ENCODE peak calls at places on chromosome 18, in five cellular contexts. T, J, M, R and O are unnamed samples.

GRCh38 chr18:40133253-40133652 is 1821.8 kb upstream of the PIK3C3 start:
- DNase-seq in J (no peak), R (no peak), T (no peak), M (no peak), O (no peak)

GRCh38 chr18:22174341-22175148 is 5.2 kb downstream of the GATA6 start:
- DNase-seq in R (no peak), T (no peak), M (no peak), J (no peak), O (no peak)

GRCh38 chr18:26729439-26729838 is 136.1 kb downstream of the AQP4 start:
- DNase-seq in M (no peak), J (no peak), T (no peak), R (no peak), O (no peak)

GRCh38 chr18:2905802-2906521 is 59.2 kb downstream of the EMILIN2 start:
- DNase-seq in M (no peak), J (no peak), R (peak), T (peak), O (no peak)

GRCh38 chr18:34352385-34353163 is 127.9 kb upstream of the NOL4 start:
- DNase-seq in T (no peak), M (no peak), R (no peak), J (no peak), O (no peak)

GRCh38 chr18:44924750-44925534 is 244.3 kb downstream of the SETBP1 start:
- DNase-seq in R (no peak), M (no peak), J (no peak), T (no peak), O (no peak)

GRCh38 chr18:29501952-29502351 is 1325.0 kb upstream of the CDH2 start:
- DNase-seq in M (no peak), R (no peak), J (peak), T (no peak), O (no peak)

GRCh38 chr18:24850532-24850931 is 390.1 kb downstream of the HRH4 start:
- DNase-seq in J (no peak), T (no peak), R (no peak), M (no peak), O (no peak)

GRCh38 chr18:25239636-25240468 is 112.1 kb downstream of the ZNF521 start:
- DNase-seq in R (no peak), J (no peak), M (no peak), T (no peak), O (no peak)

GRCh38 chr18:49013961-49014604 is 63.3 kb upstream of the SMAD7 start:
- DNase-seq in J (no peak), R (peak), T (no peak), M (no peak), O (peak)

GRCh38 chr18:37742436-37742835 is 176.8 kb upstream of the CELF4 start:
- DNase-seq in T (no peak), R (peak), J (no peak), M (no peak), O (no peak)

GRCh38 chr18:12254137-12254819 is at the start of gene CIDEA:
- DNase-seq in J (no peak), R (peak), M (no peak), T (no peak), O (no peak)

GRCh38 chr18:32333781-32334180 is 136.9 kb downstream of the GAREM1 start:
- DNase-seq in R (no peak), T (no peak), J (no peak), M (no peak), O (no peak)
- TF ChIP-seq CTCF in R (no peak), T (no peak), J (no peak), M (no peak), O (no peak)

GRCh38 chr18:75241705-75242104 is 31.1 kb downstream of the TSHZ1 start:
- DNase-seq in R (no peak), T (no peak), J (no peak), M (no peak), O (no peak)

GRCh38 chr18:75244914-75245313 is 34.3 kb downstream of the TSHZ1 start:
- DNase-seq in M (no peak), R (no peak), J (no peak), T (no peak), O (no peak)

GRCh38 chr18:75247041-75247551 is 36.5 kb downstream of the TSHZ1 start:
- DNase-seq in J (peak), M (no peak), R (no peak), T (no peak), O (no peak)

GRCh38 chr18:75247601-75248421 is 37.2 kb downstream of the TSHZ1 start:
- DNase-seq in R (no peak), J (peak), T (no peak), M (no peak), O (no peak)

DNA sequence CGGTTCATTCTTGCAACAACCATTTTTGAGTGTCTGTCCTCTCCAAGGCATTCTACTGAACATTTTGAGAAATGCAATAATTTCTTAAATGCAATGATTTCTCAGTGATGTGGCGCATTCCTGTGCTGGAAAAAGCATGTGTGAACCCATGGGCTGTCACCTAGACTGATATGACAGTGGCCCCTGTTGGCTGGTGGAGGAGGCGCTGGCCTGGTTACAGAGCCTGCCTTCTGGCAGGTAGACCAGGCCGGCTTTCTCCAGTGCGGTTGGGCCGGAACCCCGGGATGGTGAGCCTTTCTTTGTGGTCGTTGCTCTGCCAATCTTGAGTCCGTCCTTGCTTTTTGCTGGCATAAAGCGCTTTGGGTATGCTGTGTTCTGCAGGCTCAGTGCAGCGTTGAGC is 33.7 kb downstream of the TSHZ1 start:
- DNase-seq in R (peak), T (peak), J (no peak), M (no peak), O (no peak)
- TF ChIP-seq CTCF in R (peak), T (peak), J (no peak), M (peak), O (no peak)

GRCh38 chr18:57475408-57475807 is 40.2 kb downstream of the ONECUT2 start:
- DNase-seq in T (no peak), M (no peak), J (no peak), R (no peak), O (no peak)
- TF ChIP-seq CTCF in T (no peak), M (no peak), J (no peak), R (no peak), O (no peak)

GRCh38 chr18:77054606-77055428 is 77.8 kb downstream of the MBP start:
- DNase-seq in M (peak), T (peak), J (no peak), R (peak), O (no peak)
- TF ChIP-seq CTCF in M (peak), T (peak), J (peak), R (peak), O (no peak)

DNA sequence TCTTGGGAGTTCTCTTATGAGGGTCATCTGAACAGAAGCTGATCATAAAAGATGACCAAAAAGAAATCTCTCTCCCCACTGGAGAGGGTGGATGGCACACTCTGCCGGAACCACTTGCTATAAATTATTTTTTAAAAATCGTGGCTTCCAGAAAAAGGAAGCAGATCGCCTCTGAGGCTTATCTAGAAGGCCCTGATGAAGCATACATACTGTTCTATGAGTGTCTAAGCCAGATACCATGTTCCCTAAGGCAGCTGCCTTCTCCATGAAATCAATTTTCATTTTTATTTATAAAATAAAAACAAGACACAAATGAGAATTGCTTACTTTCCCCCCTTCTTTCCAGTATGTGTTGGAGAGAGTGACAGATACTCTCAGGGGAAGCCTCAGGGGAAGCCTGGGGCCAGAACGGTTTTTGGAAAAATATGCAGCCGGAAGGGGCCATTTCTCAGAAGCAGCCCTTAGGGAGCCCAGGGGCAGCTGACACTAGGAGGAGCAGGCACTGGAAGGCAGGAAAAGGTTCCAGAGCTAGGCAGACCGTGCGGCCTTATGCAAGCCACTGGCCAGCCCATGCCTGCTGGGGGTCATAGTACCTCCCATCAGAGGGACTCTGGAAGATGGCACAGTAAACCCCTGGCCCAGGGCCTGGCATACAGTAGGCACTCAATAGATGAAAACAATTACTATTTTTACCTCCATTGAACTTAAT is 130.6 kb downstream of the CABLES1 start:
- DNase-seq in M (no peak), R (no peak), J (no peak), T (no peak), O (no peak)
- TF ChIP-seq CTCF in M (no peak), R (no peak), J (no peak), T (no peak), O (no peak)

GRCh38 chr18:14144628-14144895 is 12.3 kb upstream of the ZNF519 start:
- DNase-seq in M (no peak), R (no peak), T (no peak), J (no peak), O (no peak)
- TF ChIP-seq CTCF in M (no peak), R (no peak), T (no peak), J (no peak), O (no peak)

GRCh38 chr18:62651276-62652031 is 63.9 kb upstream of the PHLPP1 start:
- DNase-seq in M (no peak), J (no peak), T (no peak), R (no peak), O (no peak)
- TF ChIP-seq CTCF in M (no peak), J (no peak), T (no peak), R (no peak), O (no peak)

DNA sequence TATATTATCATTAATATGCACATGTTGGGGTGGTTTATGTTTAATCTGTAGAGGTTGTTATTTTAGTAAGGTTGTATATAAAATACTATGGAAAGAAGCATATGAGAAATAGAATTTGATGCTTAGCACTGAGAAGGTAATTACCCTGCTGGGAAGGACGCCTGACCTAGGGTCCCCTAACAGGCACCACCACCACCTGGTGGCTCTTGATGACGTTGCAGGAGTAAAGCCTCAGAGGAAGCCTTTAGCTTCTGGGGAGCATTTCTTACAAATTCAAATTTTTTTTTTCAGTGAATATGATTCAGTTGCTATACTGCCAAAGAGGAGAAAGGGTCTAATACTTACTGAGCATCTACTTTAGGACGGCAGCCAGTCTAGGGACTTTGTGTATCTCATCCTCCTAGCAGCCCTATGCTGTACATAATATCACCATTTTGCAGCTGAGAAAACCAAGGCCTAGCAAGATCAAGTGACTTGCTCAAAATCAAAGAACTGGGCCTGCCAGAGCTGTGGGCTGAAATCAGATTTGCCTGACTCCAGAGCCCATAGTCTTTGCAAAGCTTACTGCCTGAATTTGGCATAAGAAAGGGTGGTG is 78.7 kb upstream of the GAREM1 start:
- DNase-seq in J (no peak), R (peak), T (peak), M (no peak), O (peak)
- TF ChIP-seq CTCF in J (peak), R (peak), T (peak), M (peak), O (no peak)